ENCODE peak calls at places on chromosomes 5 and 9, in four cellular contexts. K is prostate gland, T is esophagus muscularis mucosa, F is stomach. I is an unnamed sample.

GRCh38 chr5:8773091-8773615 is 772.7 kb downstream of the SEMA5A start:
- DNase-seq in K (no peak), T (peak), F (no peak), I (no peak)

GRCh38 chr9:28212979-28213378 is 639.7 kb upstream of the C9orf72 start:
- DNase-seq in K (no peak), T (no peak), F (no peak), I (no peak)

GRCh38 chr9:16671591-16672137 is 198.8 kb downstream of the BNC2 start:
- DNase-seq in K (no peak), T (no peak), F (no peak), I (no peak)

GRCh38 chr9:27426717-27427645 is 97.1 kb upstream of the IFNK start:
- DNase-seq in K (no peak), T (no peak), F (no peak), I (no peak)

GRCh38 chr5:170338933-170339779 is 41.6 kb upstream of the LCP2 start:
- DNase-seq in K (no peak), T (no peak), F (peak), I (peak)

GRCh38 chr5:81292130-81292529 is 9.3 kb upstream of the ZCCHC9 start:
- DNase-seq in K (no peak), T (no peak), F (no peak), I (no peak)

GRCh38 chr5:176817864-176818377 is 7.6 kb downstream of the UNC5A start:
- DNase-seq in K (no peak), T (no peak), F (no peak), I (peak)

GRCh38 chr9:69308217-69308931 is 16.6 kb upstream of the ENTREP1 start:
- DNase-seq in K (no peak), T (no peak), F (no peak), I (no peak)

GRCh38 chr9:135567311-135567710 is 5.8 kb downstream of the PAEP start:
- DNase-seq in K (no peak), T (no peak), F (no peak), I (no peak)

GRCh38 chr9:123974471-123974870 is 37.1 kb upstream of the LHX2 start:
- DNase-seq in K (no peak), T (no peak), F (no peak), I (no peak)

GRCh38 chr9:86176468-86176867 is 77.1 kb upstream of the GOLM1 start:
- DNase-seq in K (no peak), T (no peak), F (no peak), I (no peak)

GRCh38 chr5:109819878-109820277 is 130.2 kb downstream of the MAN2A1 start:
- DNase-seq in K (no peak), T (no peak), F (no peak), I (no peak)

GRCh38 chr9:120337131-120337530 is 242.8 kb downstream of the CDK5RAP2 start:
- DNase-seq in K (no peak), T (peak), F (no peak), I (no peak)
- TF ChIP-seq POLR2AphosphoS5 in K (no peak), T (no peak), F (no peak), I (no peak)

GRCh38 chr9:96391021-96391765 is 7.7 kb upstream of the SLC35D2 start:
- DNase-seq in K (peak), T (no peak), F (peak), I (no peak)
- TF ChIP-seq POLR2A in K (no peak), T (no peak), F (no peak), I (no peak)

DNA sequence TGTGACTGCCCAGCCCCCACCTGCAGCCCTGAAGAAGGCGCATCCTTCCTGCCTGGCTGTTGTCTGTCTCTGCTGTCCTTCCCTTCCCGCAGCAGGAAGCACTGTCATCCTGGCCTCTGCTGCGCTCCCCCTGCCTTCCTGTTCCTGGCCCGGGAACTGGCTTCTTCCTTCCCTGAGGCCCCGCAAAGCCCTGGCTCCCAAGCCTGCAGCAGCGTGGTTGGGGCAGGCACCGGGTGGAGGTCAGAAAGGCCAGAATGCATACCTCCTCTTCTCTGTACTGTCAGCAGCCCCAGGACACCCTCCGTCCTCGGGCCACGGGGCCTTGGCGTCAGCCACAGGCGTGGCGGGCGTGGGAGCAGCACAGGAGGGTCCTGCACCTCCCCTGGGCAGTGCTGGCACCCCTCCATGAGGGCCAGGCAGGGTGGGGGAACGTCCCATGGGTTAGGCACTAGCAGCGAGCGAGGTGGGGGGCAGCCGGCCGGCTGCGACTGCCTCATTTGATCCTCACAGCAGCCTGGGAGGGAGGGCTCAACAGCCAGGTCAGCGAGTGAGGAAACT is 9.6 kb downstream of the FLT4 start:
- DNase-seq in K (no peak), T (no peak), F (no peak), I (peak)
- TF ChIP-seq POLR2AphosphoS5 in K (no peak), T (no peak), F (no peak), I (no peak)

GRCh38 chr5:149271717-149272558 is at the start of gene AFAP1L1:
- DNase-seq in K (peak), T (no peak), F (peak), I (no peak)
- TF ChIP-seq POLR2A in K (peak), T (no peak), F (no peak), I (no peak)

GRCh38 chr5:173420108-173420507 is 91.9 kb upstream of the STC2 start:
- DNase-seq in K (peak), T (no peak), F (no peak), I (no peak)
- TF ChIP-seq POLR2AphosphoS5 in K (peak), T (peak), F (peak), I (no peak)

GRCh38 chr5:122445070-122445469 is 133.0 kb downstream of the SNCAIP start:
- DNase-seq in K (no peak), T (no peak), F (no peak), I (no peak)
- TF ChIP-seq POLR2A in K (no peak), T (no peak), F (no peak), I (no peak)

GRCh38 chr5:53877243-53877642 is 316.8 kb downstream of the NDUFS4 start:
- DNase-seq in K (no peak), T (no peak), F (no peak), I (no peak)
- TF ChIP-seq POLR2AphosphoS5 in K (no peak), T (no peak), F (no peak), I (no peak)

I was measured in GM12891.